ENCODE peak calls at places on chromosomes 3 and 15, in five cellular contexts. One of them, this sample, is unnamed.

GRCh38 chr15:26628879-26629529 is 143.9 kb downstream of the GABRB3 start:
- DNase-seq in heart left ventricle: peak; percentile 71
- DNase-seq in esophagus squamous epithelium: no peak
- DNase-seq in prostate gland: peak; percentile 80
- DNase-seq in H54: no peak
- DNase-seq in this sample: peak; percentile 95

GRCh38 chr15:52822475-52822874 is 32.3 kb upstream of the ONECUT1 start:
- DNase-seq in H54: no peak
- DNase-seq in prostate gland: no peak
- DNase-seq in esophagus squamous epithelium: no peak
- DNase-seq in heart left ventricle: no peak
- DNase-seq in this sample: peak; percentile 58

GRCh38 chr15:66163553-66163952 is 90.0 kb downstream of the MEGF11 start:
- DNase-seq in prostate gland: no peak
- DNase-seq in H54: no peak
- DNase-seq in heart left ventricle: peak; percentile 47
- DNase-seq in esophagus squamous epithelium: no peak
- DNase-seq in this sample: no peak

GRCh38 chr3:28050895-28051294 is 190.5 kb upstream of the CMC1 start:
- DNase-seq in H54: no peak
- DNase-seq in heart left ventricle: no peak
- DNase-seq in prostate gland: no peak
- DNase-seq in esophagus squamous epithelium: no peak
- DNase-seq in this sample: no peak

GRCh38 chr3:64574194-64574593 is 113.6 kb downstream of the ADAMTS9 start:
- DNase-seq in H54: no peak
- DNase-seq in heart left ventricle: no peak
- DNase-seq in esophagus squamous epithelium: no peak
- DNase-seq in prostate gland: no peak
- DNase-seq in this sample: no peak

GRCh38 chr3:189685854-189686253 is 54.7 kb downstream of the TP63 start:
- DNase-seq in H54: peak; percentile 8
- DNase-seq in prostate gland: no peak
- DNase-seq in heart left ventricle: no peak
- DNase-seq in esophagus squamous epithelium: no peak
- DNase-seq in this sample: no peak

GRCh38 chr3:129005526-129006303 is 4.6 kb downstream of the EFCC1 start:
- DNase-seq in heart left ventricle: peak; percentile 66
- DNase-seq in prostate gland: no peak
- DNase-seq in esophagus squamous epithelium: no peak
- DNase-seq in H54: no peak
- DNase-seq in this sample: no peak

GRCh38 chr3:127677541-127678314 is 5.0 kb downstream of the ABTB1 start:
- DNase-seq in prostate gland: no peak
- DNase-seq in heart left ventricle: peak; percentile 23
- DNase-seq in esophagus squamous epithelium: no peak
- DNase-seq in H54: no peak
- DNase-seq in this sample: peak; percentile 20

GRCh38 chr3:8769088-8769822 is at the start of gene OXTR:
- DNase-seq in heart left ventricle: peak; percentile 84
- DNase-seq in esophagus squamous epithelium: no peak
- DNase-seq in prostate gland: peak; percentile 40
- DNase-seq in H54: peak; percentile 92
- DNase-seq in this sample: no peak

GRCh38 chr3:172040976-172041963 is 1.9 kb downstream of the FNDC3B start:
- DNase-seq in H54: peak; percentile 10
- DNase-seq in prostate gland: peak; percentile 19
- DNase-seq in heart left ventricle: no peak
- DNase-seq in esophagus squamous epithelium: no peak
- DNase-seq in this sample: no peak

GRCh38 chr3:14431928-14432834 is 29.8 kb downstream of the SLC6A6 start:
- DNase-seq in H54: peak; percentile 94
- DNase-seq in heart left ventricle: peak; percentile 93
- DNase-seq in esophagus squamous epithelium: peak; percentile 72
- DNase-seq in prostate gland: peak; percentile 68
- DNase-seq in this sample: peak; percentile 78

GRCh38 chr15:25093455-25094029 is 138.8 kb downstream of the SNRPN start:
- DNase-seq in H54: no peak
- DNase-seq in heart left ventricle: no peak
- DNase-seq in esophagus squamous epithelium: no peak
- DNase-seq in prostate gland: no peak
- DNase-seq in this sample: no peak

GRCh38 chr3:151837057-151837456 is 23.1 kb downstream of the AADAC start:
- DNase-seq in prostate gland: peak; percentile 37
- DNase-seq in heart left ventricle: no peak
- DNase-seq in H54: peak; percentile 27
- DNase-seq in esophagus squamous epithelium: no peak
- DNase-seq in this sample: peak; percentile 44

GRCh38 chr3:185549651-185550111 is 2.7 kb downstream of the LIPH start:
- DNase-seq in H54: no peak
- DNase-seq in prostate gland: no peak
- DNase-seq in heart left ventricle: no peak
- DNase-seq in esophagus squamous epithelium: no peak
- DNase-seq in this sample: no peak

GRCh38 chr3:14845826-14846225 is 27.1 kb downstream of the FGD5 start:
- DNase-seq in H54: no peak
- DNase-seq in heart left ventricle: no peak
- DNase-seq in prostate gland: no peak
- DNase-seq in esophagus squamous epithelium: no peak
- DNase-seq in this sample: no peak

GRCh38 chr15:64503197-64503596 is 42.8 kb downstream of the ZNF609 start:
- DNase-seq in prostate gland: no peak
- DNase-seq in H54: no peak
- DNase-seq in esophagus squamous epithelium: no peak
- DNase-seq in heart left ventricle: no peak
- DNase-seq in this sample: no peak

GRCh38 chr3:133843634-133844033 is 38.0 kb downstream of the SRPRB start:
- DNase-seq in heart left ventricle: peak; percentile 44
- DNase-seq in prostate gland: no peak
- DNase-seq in H54: no peak
- DNase-seq in esophagus squamous epithelium: no peak
- DNase-seq in this sample: no peak

GRCh38 chr3:112358311-112358780 is 25.4 kb downstream of the CD200 start:
- DNase-seq in H54: no peak
- DNase-seq in heart left ventricle: no peak
- DNase-seq in esophagus squamous epithelium: no peak
- DNase-seq in prostate gland: no peak
- DNase-seq in this sample: no peak

GRCh38 chr15:38683382-38684242 is 119.0 kb upstream of the RASGRP1 start:
- DNase-seq in esophagus squamous epithelium: no peak
- DNase-seq in H54: peak; percentile 28
- DNase-seq in prostate gland: peak; percentile 36
- DNase-seq in heart left ventricle: no peak
- DNase-seq in this sample: no peak

GRCh38 chr3:56556908-56557814 is at the start of gene CCDC66:
- DNase-seq in H54: peak; percentile 87
- DNase-seq in esophagus squamous epithelium: peak; percentile 71
- DNase-seq in prostate gland: peak; percentile 93
- DNase-seq in heart left ventricle: peak; percentile 98
- DNase-seq in this sample: peak; percentile 97
- TF ChIP-seq POLR2A in H54: peak; percentile 93
- TF ChIP-seq POLR2A in esophagus squamous epithelium: peak; percentile 79
- TF ChIP-seq POLR2A in prostate gland: peak; percentile 63
- TF ChIP-seq POLR2A in heart left ventricle: peak; percentile 94
- TF ChIP-seq POLR2A in this sample: peak; percentile 77

GRCh38 chr3:52779411-52780297 is 2.3 kb downstream of the ITIH1 start:
- DNase-seq in heart left ventricle: no peak
- DNase-seq in esophagus squamous epithelium: no peak
- DNase-seq in prostate gland: no peak
- DNase-seq in H54: no peak
- DNase-seq in this sample: no peak
- TF ChIP-seq POLR2A in heart left ventricle: no peak
- TF ChIP-seq POLR2A in esophagus squamous epithelium: no peak
- TF ChIP-seq POLR2A in prostate gland: no peak
- TF ChIP-seq POLR2A in H54: no peak
- TF ChIP-seq POLR2A in this sample: no peak

DNA sequence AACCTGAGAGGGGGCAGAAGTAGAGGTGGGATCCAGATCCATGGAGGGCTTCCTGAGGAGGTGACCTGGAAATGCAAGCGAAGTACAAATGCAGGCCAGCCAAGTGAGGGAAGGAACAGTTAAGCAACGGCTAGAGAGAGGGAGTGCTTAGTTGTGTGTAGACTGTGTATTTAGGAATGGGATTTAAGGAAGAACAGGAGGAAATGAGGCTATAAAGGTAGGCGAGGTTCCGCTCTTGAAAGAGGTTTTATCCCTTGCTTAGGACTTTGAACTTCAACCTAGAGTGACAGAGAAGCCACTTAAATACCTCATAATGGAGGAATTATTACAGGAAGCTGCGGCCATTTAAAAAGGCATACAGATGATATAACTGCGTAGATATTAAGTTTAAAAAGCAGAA is 295.1 kb downstream of the THSD4 start:
- DNase-seq in H54: no peak
- DNase-seq in prostate gland: no peak
- DNase-seq in heart left ventricle: no peak
- DNase-seq in esophagus squamous epithelium: no peak
- DNase-seq in this sample: no peak
- TF ChIP-seq POLR2A in H54: no peak
- TF ChIP-seq POLR2A in prostate gland: no peak
- TF ChIP-seq POLR2A in heart left ventricle: no peak
- TF ChIP-seq POLR2A in esophagus squamous epithelium: no peak
- TF ChIP-seq POLR2A in this sample: no peak

GRCh38 chr3:178754852-178755510 is 218.7 kb downstream of the KCNMB2 start:
- DNase-seq in heart left ventricle: no peak
- DNase-seq in H54: no peak
- DNase-seq in prostate gland: no peak
- DNase-seq in esophagus squamous epithelium: no peak
- DNase-seq in this sample: no peak
- TF ChIP-seq POLR2A in heart left ventricle: no peak
- TF ChIP-seq POLR2A in H54: no peak
- TF ChIP-seq POLR2A in prostate gland: no peak
- TF ChIP-seq POLR2A in esophagus squamous epithelium: no peak
- TF ChIP-seq POLR2A in this sample: no peak

DNA sequence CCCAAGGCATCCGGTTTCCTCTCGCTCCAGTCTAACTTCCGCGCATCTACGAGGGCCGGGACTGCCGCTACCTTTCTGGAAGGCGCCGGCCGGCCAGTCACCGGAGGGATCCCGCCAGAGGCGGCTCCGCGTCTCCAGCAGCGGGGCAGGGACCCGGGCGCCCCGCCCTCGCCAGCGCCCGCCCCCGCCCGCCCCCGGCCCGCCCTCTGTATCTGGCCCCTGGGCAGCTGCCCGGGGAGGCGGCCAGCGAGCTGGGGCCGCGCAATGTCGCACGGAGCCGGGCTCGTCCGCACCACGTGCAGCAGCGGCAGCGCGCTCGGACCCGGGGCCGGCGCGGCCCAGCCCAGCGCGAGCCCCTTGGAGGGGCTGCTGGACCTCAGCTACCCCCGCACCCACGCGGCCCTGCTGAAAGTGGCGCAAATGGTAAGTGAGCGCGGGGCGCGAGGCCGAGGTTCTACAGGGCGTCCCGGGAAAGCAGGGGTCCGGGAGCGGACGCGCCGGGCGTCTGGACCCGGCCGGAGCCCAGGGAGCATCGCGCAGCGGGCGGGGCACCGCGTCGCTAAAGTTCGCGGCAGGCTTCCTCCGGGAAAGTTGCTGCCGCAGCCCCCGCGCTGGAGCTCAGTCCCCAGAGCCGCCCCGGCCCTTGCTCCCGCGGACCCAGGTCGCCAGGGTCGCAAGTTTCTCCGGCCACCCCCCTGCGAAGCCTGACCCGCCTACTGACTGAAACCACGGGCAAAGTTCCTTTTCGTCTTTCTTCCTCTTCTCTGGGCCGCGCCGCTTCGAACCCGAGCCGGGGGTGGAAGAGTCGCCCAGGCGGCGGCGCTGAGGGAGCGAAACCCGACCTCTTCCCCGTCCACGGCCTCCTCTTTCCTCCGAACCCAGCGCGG is at the start of gene CMTM7:
- DNase-seq in heart left ventricle: peak; percentile 87
- DNase-seq in esophagus squamous epithelium: no peak
- DNase-seq in prostate gland: peak; percentile 59
- DNase-seq in H54: peak; percentile 71
- DNase-seq in this sample: peak; percentile 90
- TF ChIP-seq POLR2A in heart left ventricle: peak; percentile 67
- TF ChIP-seq POLR2A in esophagus squamous epithelium: peak; percentile 49
- TF ChIP-seq POLR2A in prostate gland: peak; percentile 78
- TF ChIP-seq POLR2A in H54: peak; percentile 75
- TF ChIP-seq POLR2A in this sample: peak; percentile 60

GRCh38 chr15:90557651-90558084 is 27.9 kb downstream of the CRTC3 start:
- DNase-seq in prostate gland: peak; percentile 53
- DNase-seq in esophagus squamous epithelium: no peak
- DNase-seq in H54: no peak
- DNase-seq in heart left ventricle: peak; percentile 83
- DNase-seq in this sample: peak; percentile 71

GRCh38 chr15:90558182-90558581 is 28.5 kb downstream of the CRTC3 start:
- DNase-seq in H54: no peak
- DNase-seq in heart left ventricle: no peak
- DNase-seq in esophagus squamous epithelium: no peak
- DNase-seq in prostate gland: no peak
- DNase-seq in this sample: no peak

GRCh38 chr15:90557147-90557546 is 27.4 kb downstream of the CRTC3 start:
- DNase-seq in H54: no peak
- DNase-seq in esophagus squamous epithelium: no peak
- DNase-seq in heart left ventricle: no peak
- DNase-seq in prostate gland: no peak
- DNase-seq in this sample: no peak

GRCh38 chr15:90560229-90560771 is 30.6 kb downstream of the CRTC3 start:
- DNase-seq in H54: no peak
- DNase-seq in esophagus squamous epithelium: no peak
- DNase-seq in prostate gland: peak; percentile 49
- DNase-seq in heart left ventricle: no peak
- DNase-seq in this sample: no peak

DNA sequence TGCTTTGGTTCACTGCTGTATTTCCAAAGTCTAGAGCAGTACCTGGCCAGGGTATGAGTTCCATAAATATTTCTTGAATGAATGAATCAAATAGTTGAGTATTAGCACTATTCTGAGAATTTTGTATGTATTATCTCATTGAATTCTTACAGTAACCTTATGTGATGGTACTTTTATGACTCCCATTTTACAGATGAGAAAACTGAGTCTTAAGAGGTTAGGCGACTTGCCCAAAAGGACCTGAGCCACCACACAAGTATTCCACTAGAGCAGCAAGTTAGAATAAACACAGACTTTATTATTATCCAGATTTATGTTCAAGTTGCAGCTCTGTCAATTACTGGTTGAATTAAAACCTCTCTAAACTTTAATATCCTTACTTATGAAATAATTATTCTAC is 29.4 kb downstream of the CRTC3 start:
- DNase-seq in esophagus squamous epithelium: no peak
- DNase-seq in H54: no peak
- DNase-seq in heart left ventricle: no peak
- DNase-seq in prostate gland: no peak
- DNase-seq in this sample: no peak
- TF ChIP-seq POLR2A in esophagus squamous epithelium: no peak
- TF ChIP-seq POLR2A in H54: no peak
- TF ChIP-seq POLR2A in heart left ventricle: no peak
- TF ChIP-seq POLR2A in prostate gland: no peak
- TF ChIP-seq POLR2A in this sample: no peak

This sample was measured in upper lobe of left lung.